ENCODE peak calls at places on chromosomes 5 and 9, in ten cellular contexts. One of them, this sample, is unnamed.

GRCh38 chr5:71769265-71769664 is 50.2 kb downstream of the CARTPT start:
- DNase-seq in stomach: no peak
- DNase-seq in CD8-positive, alpha-beta T cell: no peak
- DNase-seq in nephron progenitor cell: no peak
- DNase-seq in fibroblast of lung: no peak
- DNase-seq in neural crest cell: no peak
- DNase-seq in pancreas: no peak
- DNase-seq in breast epithelium: no peak
- DNase-seq in endothelial cell: no peak
- DNase-seq in fibroblast of pulmonary artery: no peak
- DNase-seq in this sample: no peak

GRCh38 chr9:97545507-97545906 is 44.0 kb downstream of the TMOD1 start:
- DNase-seq in fibroblast of pulmonary artery: no peak
- DNase-seq in nephron progenitor cell: no peak
- DNase-seq in breast epithelium: no peak
- DNase-seq in neural crest cell: no peak
- DNase-seq in fibroblast of lung: no peak
- DNase-seq in CD8-positive, alpha-beta T cell: no peak
- DNase-seq in endothelial cell: no peak
- DNase-seq in pancreas: no peak
- DNase-seq in stomach: no peak
- DNase-seq in this sample: no peak

GRCh38 chr9:113581865-113582697 is 118.6 kb downstream of the RGS3 start:
- DNase-seq in fibroblast of lung: peak
- DNase-seq in stomach: peak
- DNase-seq in nephron progenitor cell: peak
- DNase-seq in pancreas: peak
- DNase-seq in breast epithelium: peak
- DNase-seq in endothelial cell: no peak
- DNase-seq in neural crest cell: peak
- DNase-seq in CD8-positive, alpha-beta T cell: peak
- DNase-seq in fibroblast of pulmonary artery: peak
- DNase-seq in this sample: peak

GRCh38 chr5:138033275-138033808 is 463 bp upstream of the FAM13B start:
- DNase-seq in fibroblast of pulmonary artery: no peak
- DNase-seq in stomach: no peak
- DNase-seq in breast epithelium: no peak
- DNase-seq in neural crest cell: no peak
- DNase-seq in pancreas: no peak
- DNase-seq in endothelial cell: peak
- DNase-seq in nephron progenitor cell: no peak
- DNase-seq in fibroblast of lung: peak
- DNase-seq in CD8-positive, alpha-beta T cell: no peak
- DNase-seq in this sample: no peak

GRCh38 chr5:172999351-172999973 is 15.9 kb downstream of the ATP6V0E1 start:
- DNase-seq in fibroblast of pulmonary artery: no peak
- DNase-seq in breast epithelium: no peak
- DNase-seq in CD8-positive, alpha-beta T cell: no peak
- DNase-seq in endothelial cell: no peak
- DNase-seq in pancreas: no peak
- DNase-seq in nephron progenitor cell: no peak
- DNase-seq in stomach: no peak
- DNase-seq in neural crest cell: no peak
- DNase-seq in fibroblast of lung: no peak
- DNase-seq in this sample: no peak

GRCh38 chr5:88707216-88707965 is 175.6 kb downstream of the MEF2C start:
- DNase-seq in breast epithelium: no peak
- DNase-seq in fibroblast of lung: no peak
- DNase-seq in fibroblast of pulmonary artery: no peak
- DNase-seq in CD8-positive, alpha-beta T cell: no peak
- DNase-seq in pancreas: no peak
- DNase-seq in stomach: no peak
- DNase-seq in nephron progenitor cell: no peak
- DNase-seq in neural crest cell: no peak
- DNase-seq in endothelial cell: no peak
- DNase-seq in this sample: no peak

GRCh38 chr9:15513335-15513734 is 2.6 kb upstream of the PSIP1 start:
- DNase-seq in neural crest cell: no peak
- DNase-seq in breast epithelium: no peak
- DNase-seq in stomach: no peak
- DNase-seq in nephron progenitor cell: no peak
- DNase-seq in CD8-positive, alpha-beta T cell: no peak
- DNase-seq in fibroblast of lung: peak
- DNase-seq in fibroblast of pulmonary artery: peak
- DNase-seq in pancreas: no peak
- DNase-seq in endothelial cell: no peak
- DNase-seq in this sample: no peak

GRCh38 chr5:141883184-141883947 is 5.2 kb upstream of the PCDH1 start:
- DNase-seq in fibroblast of lung: peak
- DNase-seq in breast epithelium: no peak
- DNase-seq in nephron progenitor cell: peak
- DNase-seq in endothelial cell: peak
- DNase-seq in CD8-positive, alpha-beta T cell: no peak
- DNase-seq in pancreas: no peak
- DNase-seq in fibroblast of pulmonary artery: peak
- DNase-seq in neural crest cell: peak
- DNase-seq in stomach: no peak
- DNase-seq in this sample: no peak

GRCh38 chr5:120615967-120616645 is 152.0 kb downstream of the PRR16 start:
- DNase-seq in fibroblast of lung: peak
- DNase-seq in nephron progenitor cell: no peak
- DNase-seq in neural crest cell: no peak
- DNase-seq in pancreas: no peak
- DNase-seq in CD8-positive, alpha-beta T cell: no peak
- DNase-seq in fibroblast of pulmonary artery: peak
- DNase-seq in breast epithelium: no peak
- DNase-seq in stomach: no peak
- DNase-seq in endothelial cell: no peak
- DNase-seq in this sample: no peak

GRCh38 chr5:135425641-135426040 is 21.5 kb downstream of the DCANP1 start:
- DNase-seq in stomach: no peak
- DNase-seq in fibroblast of lung: no peak
- DNase-seq in breast epithelium: no peak
- DNase-seq in nephron progenitor cell: no peak
- DNase-seq in endothelial cell: no peak
- DNase-seq in pancreas: no peak
- DNase-seq in CD8-positive, alpha-beta T cell: no peak
- DNase-seq in fibroblast of pulmonary artery: no peak
- DNase-seq in neural crest cell: no peak
- DNase-seq in this sample: no peak

GRCh38 chr5:135429326-135429725 is 17.8 kb downstream of the DCANP1 start:
- DNase-seq in stomach: no peak
- DNase-seq in CD8-positive, alpha-beta T cell: no peak
- DNase-seq in neural crest cell: no peak
- DNase-seq in endothelial cell: no peak
- DNase-seq in fibroblast of lung: peak
- DNase-seq in pancreas: no peak
- DNase-seq in nephron progenitor cell: no peak
- DNase-seq in breast epithelium: no peak
- DNase-seq in fibroblast of pulmonary artery: peak
- DNase-seq in this sample: no peak

GRCh38 chr5:135423158-135423925 is 23.8 kb downstream of the DCANP1 start:
- DNase-seq in pancreas: no peak
- DNase-seq in fibroblast of pulmonary artery: no peak
- DNase-seq in breast epithelium: no peak
- DNase-seq in endothelial cell: no peak
- DNase-seq in fibroblast of lung: no peak
- DNase-seq in nephron progenitor cell: no peak
- DNase-seq in neural crest cell: no peak
- DNase-seq in stomach: no peak
- DNase-seq in CD8-positive, alpha-beta T cell: no peak
- DNase-seq in this sample: no peak

GRCh38 chr5:135428586-135428985 is 18.6 kb downstream of the DCANP1 start:
- DNase-seq in fibroblast of lung: no peak
- DNase-seq in fibroblast of pulmonary artery: no peak
- DNase-seq in nephron progenitor cell: no peak
- DNase-seq in breast epithelium: no peak
- DNase-seq in endothelial cell: no peak
- DNase-seq in CD8-positive, alpha-beta T cell: no peak
- DNase-seq in stomach: no peak
- DNase-seq in neural crest cell: no peak
- DNase-seq in pancreas: no peak
- DNase-seq in this sample: no peak

DNA sequence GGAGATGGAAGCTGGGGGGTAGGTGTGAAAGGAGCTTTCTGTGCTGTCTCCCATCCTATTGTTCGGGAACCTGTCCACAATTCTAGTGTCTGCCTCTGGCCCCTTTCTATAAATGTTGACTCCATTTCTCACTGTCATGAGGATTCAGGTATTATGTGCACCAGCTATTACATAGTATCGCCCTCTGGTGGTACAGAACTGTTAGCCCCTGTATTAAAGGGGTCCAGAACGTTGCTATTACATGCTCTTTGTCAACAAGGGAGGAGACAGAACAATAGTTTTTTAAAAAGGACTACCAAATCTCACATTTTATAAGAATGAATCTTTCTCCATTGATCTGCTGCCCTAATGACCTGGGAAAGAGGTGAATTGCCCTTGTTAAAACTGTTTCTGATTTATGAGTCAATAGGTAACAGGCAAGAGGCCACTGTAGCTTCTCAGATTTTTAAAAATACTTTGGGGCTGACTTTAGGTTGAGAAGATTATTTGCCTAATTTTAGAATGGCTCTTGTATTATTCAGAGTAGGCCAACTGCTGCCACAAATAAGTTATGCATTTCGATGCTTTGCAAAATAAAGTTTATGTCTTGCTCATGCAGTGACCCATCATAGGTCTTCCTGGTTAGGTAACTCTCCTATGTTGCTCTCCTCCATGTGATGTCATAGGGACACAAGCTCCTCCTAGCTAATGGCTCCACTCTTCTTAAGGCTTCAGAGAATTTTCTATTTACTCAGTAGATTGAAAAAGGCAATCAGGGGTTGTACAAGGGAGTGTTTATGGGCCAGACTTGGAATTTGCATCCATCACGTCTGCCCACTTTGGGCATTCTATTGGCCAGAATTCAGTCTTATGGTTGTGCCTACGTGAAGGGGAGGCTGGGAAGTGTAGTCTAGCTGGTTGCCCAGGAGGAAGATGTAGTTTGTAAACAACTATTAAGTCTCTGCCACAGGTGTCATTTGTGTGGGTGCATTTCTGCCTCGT is 20.8 kb downstream of the DCANP1 start:
- DNase-seq in stomach: no peak
- DNase-seq in breast epithelium: no peak
- DNase-seq in fibroblast of lung: peak
- DNase-seq in endothelial cell: peak
- DNase-seq in fibroblast of pulmonary artery: peak
- DNase-seq in CD8-positive, alpha-beta T cell: peak
- DNase-seq in pancreas: no peak
- DNase-seq in nephron progenitor cell: no peak
- DNase-seq in neural crest cell: no peak
- DNase-seq in this sample: no peak
- TF ChIP-seq CTCF in stomach: no peak
- TF ChIP-seq CTCF in breast epithelium: peak
- TF ChIP-seq CTCF in fibroblast of lung: peak
- TF ChIP-seq CTCF in endothelial cell: peak
- TF ChIP-seq CTCF in fibroblast of pulmonary artery: peak
- TF ChIP-seq CTCF in CD8-positive, alpha-beta T cell: peak
- TF ChIP-seq CTCF in pancreas: peak
- TF ChIP-seq CTCF in nephron progenitor cell: peak
- TF ChIP-seq CTCF in neural crest cell: peak
- TF ChIP-seq CTCF in this sample: peak

GRCh38 chr9:134545213-134546211 is 96.1 kb upstream of the COL5A1 start:
- DNase-seq in stomach: no peak
- DNase-seq in nephron progenitor cell: no peak
- DNase-seq in breast epithelium: no peak
- DNase-seq in fibroblast of lung: peak
- DNase-seq in neural crest cell: no peak
- DNase-seq in pancreas: no peak
- DNase-seq in endothelial cell: no peak
- DNase-seq in fibroblast of pulmonary artery: peak
- DNase-seq in CD8-positive, alpha-beta T cell: no peak
- DNase-seq in this sample: no peak
- TF ChIP-seq CTCF in stomach: no peak
- TF ChIP-seq CTCF in nephron progenitor cell: no peak
- TF ChIP-seq CTCF in breast epithelium: no peak
- TF ChIP-seq CTCF in fibroblast of lung: no peak
- TF ChIP-seq CTCF in neural crest cell: no peak
- TF ChIP-seq CTCF in pancreas: no peak
- TF ChIP-seq CTCF in endothelial cell: no peak
- TF ChIP-seq CTCF in fibroblast of pulmonary artery: no peak
- TF ChIP-seq CTCF in CD8-positive, alpha-beta T cell: no peak
- TF ChIP-seq CTCF in this sample: no peak

DNA sequence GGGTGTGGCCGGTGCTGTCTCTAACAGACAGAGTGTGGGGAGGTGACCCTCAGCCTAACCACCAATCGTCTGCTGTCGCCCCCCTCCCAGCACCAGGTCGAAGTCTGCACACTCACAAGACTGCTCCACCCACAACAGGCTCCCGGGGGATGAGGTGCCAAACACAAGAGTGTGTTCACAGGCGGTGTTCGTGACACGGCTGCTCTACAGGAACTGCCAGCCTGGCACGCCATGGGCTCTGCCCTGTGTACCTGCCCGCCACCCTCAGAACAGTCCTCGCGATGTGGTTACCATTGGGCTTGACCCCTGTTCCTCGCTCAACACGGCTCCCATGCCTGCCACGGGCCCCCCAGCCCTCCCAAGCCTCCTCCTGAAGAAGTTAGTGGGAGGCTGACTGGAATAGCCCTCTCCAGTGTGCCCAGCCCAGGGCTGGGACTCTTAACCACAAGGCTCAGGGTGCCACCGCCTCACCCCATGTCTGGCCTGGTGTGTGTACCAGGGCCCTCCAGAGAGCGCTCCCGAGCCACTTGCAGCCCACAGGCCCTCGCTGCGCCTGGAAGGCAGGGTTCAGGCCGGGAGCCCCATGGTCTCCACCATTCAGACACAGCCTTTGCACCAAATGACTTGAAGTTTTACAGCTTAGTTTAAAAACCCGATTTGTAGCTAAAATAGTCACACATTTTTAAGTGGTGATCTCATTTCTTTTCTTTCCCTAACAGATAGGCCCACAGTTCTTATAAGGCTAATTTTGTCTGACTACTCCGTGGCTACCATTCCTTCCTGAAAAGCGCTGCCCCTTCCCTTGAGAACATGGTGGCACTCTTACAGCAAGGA is 102.5 kb downstream of the CAMSAP1 start:
- DNase-seq in nephron progenitor cell: no peak
- DNase-seq in fibroblast of pulmonary artery: no peak
- DNase-seq in pancreas: no peak
- DNase-seq in stomach: no peak
- DNase-seq in fibroblast of lung: peak
- DNase-seq in neural crest cell: no peak
- DNase-seq in endothelial cell: no peak
- DNase-seq in CD8-positive, alpha-beta T cell: no peak
- DNase-seq in breast epithelium: no peak
- DNase-seq in this sample: no peak
- TF ChIP-seq CTCF in nephron progenitor cell: no peak
- TF ChIP-seq CTCF in fibroblast of pulmonary artery: no peak
- TF ChIP-seq CTCF in pancreas: no peak
- TF ChIP-seq CTCF in stomach: no peak
- TF ChIP-seq CTCF in fibroblast of lung: no peak
- TF ChIP-seq CTCF in neural crest cell: no peak
- TF ChIP-seq CTCF in endothelial cell: no peak
- TF ChIP-seq CTCF in CD8-positive, alpha-beta T cell: no peak
- TF ChIP-seq CTCF in breast epithelium: no peak
- TF ChIP-seq CTCF in this sample: no peak

DNA sequence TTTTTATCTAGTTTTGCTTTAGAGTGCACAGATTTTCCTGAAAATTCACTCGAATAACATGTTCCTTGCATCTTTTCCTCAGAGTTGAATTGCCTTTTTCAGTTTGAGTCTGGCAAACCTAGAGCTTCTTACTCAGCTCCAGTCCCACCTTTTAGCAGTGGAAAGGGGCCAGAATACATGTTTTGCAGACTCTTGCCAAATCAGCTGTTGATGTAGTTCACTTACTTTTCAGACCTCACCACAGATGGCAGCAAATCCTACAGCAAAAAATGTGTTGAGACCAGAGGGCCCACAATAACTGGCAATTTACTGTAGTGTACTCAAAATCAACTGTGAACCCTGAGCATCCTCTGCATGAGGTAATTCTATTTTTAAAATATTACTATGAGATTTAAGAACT is 545.2 kb upstream of the ACO1 start:
- DNase-seq in pancreas: no peak
- DNase-seq in fibroblast of lung: no peak
- DNase-seq in CD8-positive, alpha-beta T cell: no peak
- DNase-seq in nephron progenitor cell: no peak
- DNase-seq in neural crest cell: no peak
- DNase-seq in fibroblast of pulmonary artery: peak
- DNase-seq in stomach: no peak
- DNase-seq in endothelial cell: no peak
- DNase-seq in breast epithelium: no peak
- DNase-seq in this sample: no peak
- TF ChIP-seq CTCF in pancreas: no peak
- TF ChIP-seq CTCF in fibroblast of lung: no peak
- TF ChIP-seq CTCF in CD8-positive, alpha-beta T cell: no peak
- TF ChIP-seq CTCF in nephron progenitor cell: no peak
- TF ChIP-seq CTCF in neural crest cell: no peak
- TF ChIP-seq CTCF in fibroblast of pulmonary artery: no peak
- TF ChIP-seq CTCF in stomach: no peak
- TF ChIP-seq CTCF in endothelial cell: no peak
- TF ChIP-seq CTCF in breast epithelium: no peak
- TF ChIP-seq CTCF in this sample: no peak